ENCODE peak calls at places on chromosomes 16 and 17, in six cellular contexts. A is aorta, E is colonic mucosa, F is neural progenitor cell, B is A673, J is A549. H is an unnamed sample.

GRCh38 chr16:11698271-11698689 is 30.0 kb downstream of the SNN start:
- DNase-seq in J (no peak), B (no peak), F (no peak), E (no peak), A (no peak), H (no peak)

GRCh38 chr17:35568561-35568960 is 7.9 kb upstream of the SLFN14 start:
- DNase-seq in B (peak; percentile 15), F (peak; percentile 35), E (peak; percentile 53), J (peak; percentile 60), A (no peak), H (no peak)

GRCh38 chr16:14527411-14528044 is 102.5 kb downstream of the PARN start:
- DNase-seq in B (no peak), E (no peak), F (no peak), A (no peak), J (no peak), H (no peak)

GRCh38 chr16:30615358-30616076 is 5.3 kb upstream of the ZNF689 start:
- DNase-seq in A (peak; percentile 66), E (peak; percentile 81), J (peak; percentile 80), B (peak; percentile 81), F (peak; percentile 81), H (peak; percentile 45)

GRCh38 chr17:83154311-83155127 is 75.1 kb downstream of the METRNL start:
- DNase-seq in J (no peak), B (no peak), A (no peak), F (no peak), E (no peak), H (no peak)

GRCh38 chr16:13391337-13391736 is 489.9 kb downstream of the SHISA9 start:
- DNase-seq in J (no peak), E (no peak), F (no peak), A (no peak), B (no peak), H (no peak)

GRCh38 chr16:25176136-25176535 is 40.6 kb upstream of the AQP8 start:
- DNase-seq in A (no peak), F (no peak), B (no peak), E (no peak), J (no peak), H (no peak)

GRCh38 chr16:23301251-23302044 is 654 bp upstream of the SCNN1B start:
- DNase-seq in E (no peak), F (no peak), J (no peak), A (no peak), B (no peak), H (no peak)

GRCh38 chr17:71392715-71393567 is 727.9 kb upstream of the SOX9 start:
- DNase-seq in E (no peak), A (no peak), F (no peak), B (no peak), J (no peak), H (no peak)

GRCh38 chr16:81625544-81626152 is 153.4 kb upstream of the PLCG2 start:
- DNase-seq in A (peak; percentile 83), B (no peak), E (peak; percentile 38), F (no peak), J (no peak), H (no peak)

GRCh38 chr17:21028192-21028591 is 14.6 kb downstream of the USP22 start:
- DNase-seq in B (no peak), F (no peak), J (no peak), E (no peak), A (no peak), H (no peak)

DNA sequence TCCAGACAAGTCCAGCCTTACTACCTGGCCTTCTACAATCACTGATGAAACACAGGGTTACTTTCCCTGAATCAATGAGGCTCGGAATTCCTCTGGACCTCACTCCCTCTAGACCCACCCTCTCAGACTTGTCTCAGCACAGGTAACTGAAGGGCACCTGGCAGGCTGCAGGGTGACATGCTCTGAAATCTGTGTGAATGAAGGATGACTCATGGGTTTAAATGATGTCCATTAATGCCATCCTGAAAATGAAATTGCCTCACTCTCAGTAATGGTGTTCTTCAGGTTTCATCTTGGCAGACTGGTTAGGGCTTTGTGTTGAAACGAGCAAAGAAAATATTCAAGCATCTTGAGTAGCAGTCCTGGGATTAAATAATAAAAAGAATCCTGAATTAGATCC is 134.4 kb downstream of the MAF start:
- DNase-seq in A (no peak), J (no peak), F (no peak), B (no peak), E (no peak), H (no peak)
- H3K27ac ChIP-seq in A (no peak overlapping the region), J (no peak overlapping the region), F (no peak overlapping the region), B (no peak overlapping the region), E (no peak overlapping the region), H (no peak overlapping the region)

GRCh38 chr17:59668816-59669215 is 38.4 kb downstream of the PTRH2 start:
- DNase-seq in A (no peak), J (no peak), B (peak; percentile 14), F (no peak), E (no peak), H (no peak)
- H3K27ac ChIP-seq in A (no peak overlapping the region), J (peak overlapping the region; percentile 35), B (no peak overlapping the region), F (no peak overlapping the region), E (peak overlapping the region; percentile 76), H (no peak overlapping the region)

GRCh38 chr17:46191332-46192210 is 1.7 kb downstream of the KANSL1 start:
- DNase-seq in A (no peak), E (peak; percentile 75), B (peak; percentile 59), J (peak; percentile 97), F (peak; percentile 74), H (peak; percentile 52)
- H3K27ac ChIP-seq in A (no peak overlapping the region), E (peak overlapping the region; percentile 100), B (peak overlapping the region; percentile 91), J (peak overlapping the region; percentile 97), F (peak overlapping the region; percentile 100), H (peak overlapping the region; percentile 99)

GRCh38 chr17:75588546-75589016 is 981 bp downstream of the MYO15B start:
- DNase-seq in J (no peak), B (no peak), F (no peak), E (no peak), A (peak; percentile 65), H (peak; percentile 47)
- H3K27ac ChIP-seq in J (peak overlapping the region; percentile 90), B (peak overlapping the region; percentile 73), F (no peak overlapping the region), E (peak overlapping the region; percentile 86), A (no peak overlapping the region), H (peak overlapping the region; percentile 66)

GRCh38 chr16:74738816-74739215 is 35.8 kb downstream of the FA2H start:
- DNase-seq in A (no peak), J (no peak), F (no peak), E (no peak), B (no peak), H (no peak)
- H3K27ac ChIP-seq in A (no peak overlapping the region), J (peak overlapping the region; percentile 91), F (no peak overlapping the region), E (no peak overlapping the region), B (no peak overlapping the region), H (no peak overlapping the region)

GRCh38 chr16:68331879-68332410 is 21.1 kb downstream of the PRMT7 start:
- DNase-seq in B (no peak), A (no peak), F (no peak), E (no peak), J (no peak), H (no peak)

GRCh38 chr16:68328860-68329370 is 18.1 kb downstream of the PRMT7 start:
- DNase-seq in J (no peak), F (no peak), A (no peak), B (no peak), E (no peak), H (no peak)

GRCh38 chr16:68328151-68328859 is 17.5 kb downstream of the PRMT7 start:
- DNase-seq in A (peak; percentile 79), F (peak; percentile 94), J (peak; percentile 90), B (peak; percentile 94), E (peak; percentile 82), H (peak; percentile 76)

GRCh38 chr16:68335175-68335574 is 24.4 kb downstream of the PRMT7 start:
- DNase-seq in A (no peak), B (no peak), E (no peak), F (no peak), J (no peak), H (no peak)

GRCh38 chr16:68332411-68333121 is 21.7 kb downstream of the PRMT7 start:
- DNase-seq in A (peak; percentile 72), E (no peak), B (peak; percentile 71), J (no peak), F (no peak), H (no peak)
- H3K27ac ChIP-seq in A (no peak overlapping the region), E (peak overlapping the region; percentile 29), B (peak overlapping the region; percentile 47), J (no peak overlapping the region), F (no peak overlapping the region), H (no peak overlapping the region)

GRCh38 chr16:49596699-49597291 is 223.2 kb downstream of the C16orf78 start:
- DNase-seq in A (no peak), B (no peak), J (no peak), F (no peak), E (no peak), H (no peak)
- H3K27ac ChIP-seq in A (no peak overlapping the region), B (no peak overlapping the region), J (no peak overlapping the region), F (peak overlapping the region; percentile 54), E (no peak overlapping the region), H (no peak overlapping the region)

H was measured in neuronal stem cell.